ENCODE peak calls at places on chromosomes 11 and 22, in five cellular contexts. H is neuronal stem cell, K is H9, J is trophoblast cell, W is H1. M is an unnamed sample.

GRCh38 chr11:69644962-69645675 is 4.2 kb downstream of the CCND1 start:
- DNase-seq in H (no peak), K (peak), J (no peak), W (no peak), M (no peak)

GRCh38 chr11:34149274-34149673 is 43.8 kb downstream of the NAT10 start:
- DNase-seq in H (no peak), K (no peak), J (no peak), W (no peak), M (no peak)

GRCh38 chr22:49721211-49721763 is 106.4 kb downstream of the BRD1 start:
- DNase-seq in H (no peak), K (no peak), J (no peak), W (no peak), M (no peak)

GRCh38 chr11:96385187-96385586 is 4.5 kb downstream of the CCDC82 start:
- DNase-seq in H (no peak), K (no peak), J (no peak), W (no peak), M (no peak)

GRCh38 chr22:30830907-30831306 is 136.2 kb downstream of the OSBP2 start:
- DNase-seq in H (no peak), K (no peak), J (peak), W (no peak), M (no peak)

GRCh38 chr22:50406416-50407170 is 63.5 kb downstream of the PPP6R2 start:
- DNase-seq in H (no peak), K (no peak), J (no peak), W (no peak), M (no peak)

GRCh38 chr11:12800032-12800671 is 125.9 kb downstream of the TEAD1 start:
- DNase-seq in H (no peak), K (no peak), J (peak), W (no peak), M (peak)

GRCh38 chr22:49636649-49637048 is 191.0 kb downstream of the BRD1 start:
- DNase-seq in H (no peak), K (no peak), J (no peak), W (no peak), M (no peak)

GRCh38 chr11:57354699-57355098 is 16.5 kb downstream of the P2RX3 start:
- DNase-seq in H (no peak), K (no peak), J (no peak), W (no peak), M (no peak)

GRCh38 chr11:57626895-57627294 is 22.8 kb downstream of the YPEL4 start:
- DNase-seq in H (no peak), K (no peak), J (no peak), W (no peak), M (no peak)

GRCh38 chr22:17943533-17944204 is 80.7 kb downstream of the MICAL3 start:
- DNase-seq in H (no peak), K (no peak), J (no peak), W (no peak), M (no peak)

GRCh38 chr11:10397226-10397987 is 57.7 kb upstream of the AMPD3 start:
- DNase-seq in H (no peak), K (no peak), J (peak), W (peak), M (no peak)

GRCh38 chr22:41690476-41690875 is 1.8 kb upstream of the SNU13 start:
- DNase-seq in H (no peak), K (no peak), J (no peak), W (no peak), M (no peak)

GRCh38 chr11:8785998-8786397 is 103.4 kb downstream of the RPL27A start:
- DNase-seq in H (no peak), K (no peak), J (no peak), W (no peak), M (no peak)

GRCh38 chr11:9137293-9138132 is 46.1 kb upstream of the SCUBE2 start:
- DNase-seq in H (peak), K (peak), J (peak), W (peak), M (peak)

GRCh38 chr11:83282084-83282716 is 4.0 kb downstream of the CCDC90B start:
- DNase-seq in H (no peak), K (no peak), J (no peak), W (no peak), M (no peak)

GRCh38 chr22:37330200-37331033 is 48.1 kb downstream of the CYTH4 start:
- DNase-seq in H (peak), K (peak), J (no peak), W (peak), M (peak)

GRCh38 chr11:109734602-109735001 is 312.6 kb downstream of the C11orf87 start:
- DNase-seq in H (no peak), K (no peak), J (no peak), W (no peak), M (peak)

GRCh38 chr11:131913267-131913666 is 542.9 kb downstream of the NTM start:
- DNase-seq in H (no peak), K (no peak), J (no peak), W (no peak), M (no peak)

GRCh38 chr11:133007020-133007584 is 525.2 kb downstream of the OPCML start:
- DNase-seq in H (no peak), K (no peak), J (no peak), W (no peak), M (no peak)

GRCh38 chr11:73323464-73323863 is 15.4 kb downstream of the ARHGEF17 start:
- DNase-seq in H (no peak), K (peak), J (peak), W (peak), M (peak)

GRCh38 chr11:369336-370018 is at the start of gene B4GALNT4:
- DNase-seq in H (no peak), K (no peak), J (no peak), W (no peak), M (peak)

GRCh38 chr11:100687032-100687629 is at the start of gene ARHGAP42:
- DNase-seq in H (peak), K (peak), J (peak), W (peak), M (peak)

GRCh38 chr11:123381817-123382554 is 48.1 kb upstream of the GRAMD1B start:
- DNase-seq in H (no peak), K (no peak), J (no peak), W (no peak), M (no peak)

GRCh38 chr22:22692707-22693530 is 48.5 kb downstream of the GGTLC2 start:
- DNase-seq in H (peak), K (peak), J (peak), W (peak), M (no peak)

GRCh38 chr11:62830904-62831519 is 839 bp downstream of the STX5 start:
- DNase-seq in H (no peak), K (peak), J (no peak), W (no peak), M (no peak)

GRCh38 chr22:16824718-16825687 is at the start of gene XKR3:
- DNase-seq in H (no peak), K (no peak), J (peak), W (no peak), M (no peak)

GRCh38 chr11:68498313-68498712 is 37.8 kb downstream of the PPP6R3 start:
- DNase-seq in H (no peak), K (no peak), J (no peak), W (no peak), M (no peak)

GRCh38 chr11:129856036-129856435 is 39.3 kb downstream of the NFRKB start:
- DNase-seq in H (no peak), K (no peak), J (peak), W (no peak), M (no peak)

GRCh38 chr11:128878455-128878854 is 11.4 kb upstream of the KCNJ1 start:
- DNase-seq in H (no peak), K (no peak), J (no peak), W (no peak), M (no peak)

GRCh38 chr11:117584056-117584830 is 212.8 kb downstream of the DSCAML1 start:
- DNase-seq in H (no peak), K (no peak), J (no peak), W (no peak), M (no peak)

GRCh38 chr11:116641561-116642045 is 131.2 kb downstream of the BUD13 start:
- DNase-seq in H (peak), K (peak), J (no peak), W (peak), M (no peak)

GRCh38 chr11:125348704-125349635 is 147.1 kb downstream of the FEZ1 start:
- DNase-seq in H (no peak), K (peak), J (peak), W (peak), M (peak)

GRCh38 chr22:40611606-40612005 is 24.9 kb downstream of the MRTFA start:
- DNase-seq in H (no peak), K (no peak), J (no peak), W (no peak), M (no peak)

GRCh38 chr11:91091564-91091963 is 868.7 kb upstream of the CHORDC1 start:
- DNase-seq in H (no peak), K (no peak), J (no peak), W (no peak), M (no peak)

GRCh38 chr22:23074451-23074850 is 4.1 kb downstream of the GNAZ start:
- DNase-seq in H (no peak), K (no peak), J (no peak), W (no peak), M (no peak)

GRCh38 chr11:119335091-119335654 is 846 bp downstream of the RNF26 start:
- DNase-seq in H (no peak), K (no peak), J (no peak), W (no peak), M (no peak)

GRCh38 chr11:57777969-57778317 is 16.3 kb downstream of the CTNND1 start:
- DNase-seq in H (no peak), K (no peak), J (no peak), W (no peak), M (no peak)

GRCh38 chr11:35272391-35272821 is 133.4 kb downstream of the CD44 start:
- DNase-seq in H (no peak), K (no peak), J (no peak), W (no peak), M (peak)

GRCh38 chr11:2094354-2095197 is 44.6 kb downstream of the IGF2 start:
- DNase-seq in H (no peak), K (no peak), J (no peak), W (no peak), M (no peak)
- H2AK5ac ChIP-seq in H (peak), K (no peak), J (no peak), W (no peak), M (peak)

GRCh38 chr22:46239261-46240048 is 10.6 kb downstream of the CDPF1 start:
- DNase-seq in H (no peak), K (no peak), J (no peak), W (no peak), M (no peak)
- H2BK12ac ChIP-seq in H (no peak), K (no peak), J (no peak), W (no peak), M (no peak)

GRCh38 chr11:18590573-18590972 is 2.0 kb upstream of the UEVLD start:
- DNase-seq in H (no peak), K (no peak), J (no peak), W (peak), M (no peak)

DNA sequence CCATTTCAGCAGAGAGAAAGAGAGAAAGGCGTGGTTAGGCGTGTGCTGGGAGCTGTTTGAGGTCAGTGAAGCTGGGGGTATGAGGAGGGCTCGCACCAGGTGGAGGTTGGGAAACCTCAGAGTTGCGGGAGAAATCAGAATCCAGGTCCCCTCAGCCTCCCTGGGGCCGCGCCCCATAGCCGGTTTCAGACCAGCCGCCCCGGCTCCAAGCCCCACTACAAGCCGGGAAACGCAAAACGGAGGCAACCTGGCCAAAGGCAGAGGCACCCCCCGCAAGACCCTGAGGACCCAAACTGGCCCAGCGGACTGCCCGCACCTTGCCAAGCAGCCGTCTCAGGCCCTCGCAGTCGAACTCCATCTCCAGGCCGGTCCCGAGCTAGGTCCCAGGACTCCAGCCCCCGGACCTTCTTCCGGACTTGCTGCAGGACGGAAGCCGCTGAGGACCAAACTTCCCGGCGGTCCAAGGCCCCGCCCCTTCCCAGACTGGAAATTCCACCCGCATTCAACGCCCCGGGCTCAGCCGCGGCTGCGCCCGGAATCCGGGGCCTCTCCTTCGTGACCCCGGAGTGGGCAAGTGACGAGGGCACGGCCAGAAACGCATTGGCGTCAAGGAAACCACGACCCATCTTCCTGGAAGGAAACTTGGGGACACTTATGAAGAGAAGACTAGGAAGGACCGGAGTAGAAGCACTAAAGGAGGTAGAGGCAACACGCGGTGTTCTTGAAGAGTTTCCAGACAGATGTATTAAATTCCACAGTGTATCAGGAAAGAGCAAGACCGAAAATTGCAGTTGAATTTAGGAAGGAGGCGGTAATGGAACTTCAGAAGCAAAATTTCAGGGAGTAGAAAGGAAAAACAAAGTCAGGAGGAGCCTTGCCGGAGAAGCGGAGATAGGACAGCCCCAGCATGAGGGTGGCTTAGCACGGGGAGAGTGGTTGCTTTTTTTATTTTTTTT is at the start of gene UEVLD:
- DNase-seq in H (peak), K (peak), J (peak), W (peak), M (peak)
- H2AK5ac ChIP-seq in H (no peak), K (no peak), J (peak), W (no peak), M (peak)

GRCh38 chr11:66489636-66490035 is 9.4 kb downstream of the DPP3 start:
- DNase-seq in H (no peak), K (no peak), J (no peak), W (no peak), M (no peak)

GRCh38 chr11:66479741-66480115 is 506 bp upstream of the DPP3 start:
- DNase-seq in H (no peak), K (no peak), J (no peak), W (no peak), M (no peak)

GRCh38 chr11:66488957-66489356 is 8.7 kb downstream of the DPP3 start:
- DNase-seq in H (no peak), K (no peak), J (no peak), W (no peak), M (no peak)

GRCh38 chr11:66480116-66480938 is at the start of gene DPP3:
- DNase-seq in H (peak), K (peak), J (peak), W (peak), M (peak)

DNA sequence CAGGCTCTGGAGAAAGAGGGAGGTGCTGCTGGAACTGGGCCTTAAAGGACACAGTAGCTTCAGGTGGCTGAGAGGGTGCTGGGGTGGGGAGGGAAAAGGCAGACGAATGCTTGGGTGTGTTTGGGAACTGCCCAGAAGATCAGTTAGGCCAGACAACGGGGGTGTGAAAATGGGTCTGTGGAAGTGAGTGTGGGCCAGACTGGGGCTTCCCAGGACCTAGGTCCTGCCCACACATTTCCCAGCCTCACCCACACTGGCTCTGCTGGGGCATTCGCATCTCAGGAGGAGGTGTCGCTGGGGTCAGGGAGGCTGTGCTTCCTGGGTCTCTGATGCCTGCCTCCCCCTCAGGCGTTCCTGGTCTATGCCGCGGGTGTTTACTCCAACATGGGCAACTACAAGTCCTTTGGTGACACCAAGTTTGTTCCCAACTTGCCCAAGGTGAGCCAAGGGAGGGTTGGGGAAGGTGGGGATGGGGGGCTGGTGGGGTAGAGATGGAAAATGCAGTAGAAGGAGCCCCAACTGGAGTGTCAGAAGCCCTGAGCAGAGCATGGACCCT is 4.7 kb downstream of the DPP3 start:
- DNase-seq in H (no peak), K (no peak), J (no peak), W (no peak), M (no peak)
- H2BK12ac ChIP-seq in H (no peak), K (no peak), J (no peak), W (no peak), M (no peak)

GRCh38 chr11:6402561-6402981 is 12.3 kb downstream of the SMPD1 start:
- DNase-seq in H (no peak), K (no peak), J (no peak), W (no peak), M (peak)
- H2AK5ac ChIP-seq in H (no peak), K (no peak), J (no peak), W (no peak), M (no peak)

GRCh38 chr11:111917312-111917711 is 1.4 kb upstream of the C11orf52 start:
- DNase-seq in H (no peak), K (no peak), J (no peak), W (no peak), M (no peak)
- H2BK12ac ChIP-seq in H (no peak), K (no peak), J (no peak), W (no peak), M (no peak)